ENCODE peak calls at places on chromosomes 5 and 9, in five cellular contexts. E is H1, G is neuronal stem cell, J is trophoblast cell, F is mesenchymal stem cell. H is an unnamed sample.
A peak's percentile ranks its signal among the peaks of the same experiment; 100 is the strongest.

GRCh38 chr9:96523429-96523828 is 73.5 kb downstream of the HABP4 start:
- DNase-seq in E (no peak), G (no peak), J (no peak), F (no peak), H (no peak)

GRCh38 chr5:107874810-107875209 is 204.1 kb upstream of the EFNA5 start:
- DNase-seq in E (no peak), G (no peak), J (no peak), F (peak; percentile 28), H (no peak)

GRCh38 chr5:108884736-108885135 is 137.0 kb downstream of the FER start:
- DNase-seq in E (no peak), G (no peak), J (no peak), F (peak; percentile 85), H (no peak)

GRCh38 chr5:159850192-159850573 is 66.1 kb upstream of the ADRA1B start:
- DNase-seq in E (no peak), G (no peak), J (no peak), F (no peak), H (no peak)

GRCh38 chr5:81232449-81233079 is 558 bp upstream of the CKMT2 start:
- DNase-seq in E (peak; percentile 53), G (no peak), J (peak; percentile 75), F (peak; percentile 24), H (peak; percentile 38)

GRCh38 chr5:1033606-1034420 is 25.2 kb downstream of the NKD2 start:
- DNase-seq in E (no peak), G (no peak), J (no peak), F (no peak), H (no peak)

GRCh38 chr5:151234476-151235238 is 10.8 kb upstream of the CCDC69 start:
- DNase-seq in E (no peak), G (no peak), J (no peak), F (peak; percentile 69), H (no peak)

GRCh38 chr5:45796959-45797553 is 100.9 kb upstream of the HCN1 start:
- DNase-seq in E (no peak), G (no peak), J (peak; percentile 7), F (no peak), H (no peak)

GRCh38 chr9:115891929-115892328 is 261.7 kb upstream of the PAPPA start:
- DNase-seq in E (no peak), G (no peak), J (no peak), F (peak; percentile 32), H (no peak)

GRCh38 chr9:136613824-136614371 is 48.8 kb upstream of the EGFL7 start:
- DNase-seq in E (no peak), G (no peak), J (no peak), F (peak; percentile 55), H (no peak)

GRCh38 chr9:95511952-95512750 is 4.6 kb downstream of the PTCH1 start:
- DNase-seq in E (peak; percentile 64), G (no peak), J (peak; percentile 1), F (peak; percentile 58), H (peak; percentile 64)

GRCh38 chr5:92945630-92946097 is 635.4 kb downstream of the NR2F1-AS1 start:
- DNase-seq in E (no peak), G (no peak), J (no peak), F (no peak), H (no peak)

GRCh38 chr9:2017209-2017458 is 2.0 kb downstream of the SMARCA2 start:
- DNase-seq in E (no peak), G (no peak), J (no peak), F (no peak), H (peak; percentile 37)

GRCh38 chr9:15505927-15506326 is 4.8 kb downstream of the PSIP1 start:
- DNase-seq in E (no peak), G (no peak), J (no peak), F (no peak), H (no peak)

GRCh38 chr5:117743337-117743736 is 1168.7 kb upstream of the SEMA6A start:
- DNase-seq in E (no peak), G (no peak), J (no peak), F (no peak), H (no peak)

GRCh38 chr5:104652271-104652861 is 1089.8 kb upstream of the NUDT12 start:
- DNase-seq in E (no peak), G (no peak), J (no peak), F (no peak), H (no peak)

GRCh38 chr5:59599729-59600128 is 293.8 kb downstream of the PDE4D start:
- DNase-seq in E (no peak), G (no peak), J (no peak), F (no peak), H (no peak)

GRCh38 chr9:91001146-91001611 is 199.6 kb downstream of the SYK start:
- DNase-seq in E (no peak), G (no peak), J (peak; percentile 91), F (no peak), H (no peak)

GRCh38 chr9:38066167-38066906 is 2.7 kb downstream of the SHB start:
- DNase-seq in E (peak; percentile 51), G (no peak), J (no peak), F (no peak), H (no peak)

GRCh38 chr5:61394078-61394701 is 62.1 kb downstream of the ZSWIM6 start:
- DNase-seq in E (no peak), G (no peak), J (no peak), F (peak; percentile 67), H (no peak)

GRCh38 chr5:179873711-179874110 is 15.1 kb upstream of the MRNIP start:
- DNase-seq in E (no peak), G (no peak), J (no peak), F (no peak), H (no peak)

GRCh38 chr5:172740483-172741205 is 30.4 kb downstream of the DUSP1 start:
- DNase-seq in E (no peak), G (no peak), J (peak; percentile 87), F (peak; percentile 94), H (no peak)

GRCh38 chr9:96279927-96280326 is 22.0 kb downstream of the HSD17B3 start:
- DNase-seq in E (no peak), G (no peak), J (peak; percentile 97), F (no peak), H (no peak)

GRCh38 chr5:65395526-65396155 is 86.1 kb downstream of the ADAMTS6 start:
- DNase-seq in E (no peak), G (no peak), J (no peak), F (peak; percentile 7), H (no peak)

GRCh38 chr5:58582004-58582403 is 871 bp upstream of the RAB3C start:
- DNase-seq in E (peak; percentile 57), G (peak; percentile 30), J (peak; percentile 22), F (no peak), H (peak; percentile 56)

GRCh38 chr9:128027166-128027539 is 40.0 kb downstream of the NAIF1 start:
- DNase-seq in E (no peak), G (no peak), J (peak; percentile 33), F (peak; percentile 33), H (no peak)

GRCh38 chr5:107519900-107520354 is 150.8 kb downstream of the EFNA5 start:
- DNase-seq in E (no peak), G (peak; percentile 44), J (peak; percentile 25), F (peak; percentile 53), H (no peak)

DNA sequence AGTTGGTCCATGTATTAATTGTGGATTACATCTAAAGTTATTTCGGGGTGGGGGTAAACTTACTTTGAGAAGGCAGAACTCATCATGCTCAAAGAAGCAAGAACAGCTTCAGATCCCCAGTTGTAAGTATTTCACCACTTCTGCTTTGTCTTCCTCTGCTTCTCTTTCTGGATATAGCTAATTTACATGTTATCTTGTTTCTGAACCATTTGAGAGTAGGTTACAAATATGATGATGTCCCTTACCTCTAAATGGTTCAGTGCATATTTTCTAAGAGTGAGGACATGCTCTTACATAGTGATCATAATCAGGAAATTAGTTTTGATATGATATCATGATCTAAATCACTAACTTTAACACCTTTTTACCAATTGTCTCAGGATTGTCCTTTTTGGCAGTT is 11.9 kb downstream of the TRIO start:
- DNase-seq in E (no peak), G (no peak), J (peak; percentile 68), F (no peak), H (no peak)
- H4K8ac ChIP-seq in E (no peak overlapping the region), G (no peak overlapping the region), J (no peak overlapping the region), F (no peak overlapping the region), H (no peak overlapping the region)

DNA sequence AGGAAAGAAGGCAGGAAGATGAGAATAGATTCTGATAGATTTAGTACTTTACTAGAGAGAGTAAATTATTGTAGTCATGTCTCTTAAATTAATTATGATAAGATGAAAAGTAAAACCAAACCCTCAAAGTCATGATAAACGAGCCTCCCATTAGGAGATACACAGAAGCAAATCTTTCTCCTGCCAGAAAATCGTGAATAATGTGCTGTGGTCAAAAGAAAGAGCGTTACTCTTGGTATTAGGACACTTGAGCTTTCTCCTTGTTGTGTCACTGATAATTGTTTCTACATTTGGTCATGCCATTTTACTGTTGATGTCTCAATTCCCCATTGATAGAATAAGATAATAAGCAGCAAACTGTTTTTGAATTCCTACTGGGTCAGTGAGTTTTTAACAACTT is 562.8 kb upstream of the TLE4 start:
- DNase-seq in E (no peak), G (no peak), J (no peak), F (no peak), H (no peak)
- H2BK12ac ChIP-seq in E (no peak overlapping the region), G (no peak overlapping the region), J (no peak overlapping the region), F (no peak overlapping the region), H (no peak overlapping the region)

GRCh38 chr9:124792976-124793594 is 16.2 kb downstream of the OLFML2A start:
- DNase-seq in E (no peak), G (no peak), J (no peak), F (peak; percentile 61), H (no peak)
- H4K8ac ChIP-seq in E (no peak overlapping the region), G (no peak overlapping the region), J (no peak overlapping the region), F (no peak overlapping the region), H (no peak overlapping the region)

DNA sequence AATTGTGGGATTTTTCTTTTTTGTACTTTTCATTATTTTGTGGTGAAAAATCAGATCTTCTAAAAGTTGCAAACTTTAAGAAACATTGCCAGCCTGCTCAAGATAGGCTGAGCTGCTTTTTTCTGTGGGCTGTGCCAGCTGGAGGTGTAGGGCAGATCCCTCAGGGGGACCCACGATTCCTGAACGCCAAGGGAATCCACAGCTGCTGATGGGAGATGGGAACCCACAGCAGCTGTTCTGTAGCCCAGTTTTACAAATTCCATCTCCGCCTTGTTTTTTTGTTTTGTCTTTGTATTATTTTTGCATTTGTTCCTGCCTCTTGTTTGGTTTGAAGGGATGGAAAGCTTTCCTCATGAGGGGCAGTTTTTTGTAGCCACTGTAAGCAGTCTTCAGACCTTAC is 91.0 kb downstream of the WWC1 start:
- DNase-seq in E (no peak), G (no peak), J (no peak), F (no peak), H (no peak)
- H2BK12ac ChIP-seq in E (no peak overlapping the region), G (no peak overlapping the region), J (no peak overlapping the region), F (no peak overlapping the region), H (no peak overlapping the region)

H was measured in H9.